ENCODE peak calls at places on chromosomes 13 and 19, in four cellular contexts. N is NCI-H774, K is thoracic aorta, V is T-helper 1 cell. D is an unnamed sample.

GRCh38 chr19:54660967-54661366 is 1.8 kb upstream of the LILRB4 start:
- DNase-seq in N (no peak), K (no peak), V (no peak), D (no peak)

GRCh38 chr13:113886561-113887112 is 22.8 kb upstream of the GAS6 start:
- DNase-seq in N (no peak), K (no peak), V (no peak), D (no peak)

GRCh38 chr19:42018503-42019193 is 24.6 kb upstream of the ATP1A3 start:
- DNase-seq in N (no peak), K (no peak), V (no peak), D (no peak)

GRCh38 chr19:1411255-1412191 is 4.1 kb downstream of the DAZAP1 start:
- DNase-seq in N (no peak), K (peak; percentile 24), V (no peak), D (peak; percentile 67)

GRCh38 chr13:73741111-73741510 is 393.1 kb downstream of the KLF12 start:
- DNase-seq in N (no peak), K (no peak), V (no peak), D (no peak)

GRCh38 chr13:99577934-99578917 is 77.0 kb downstream of the TM9SF2 start:
- DNase-seq in N (no peak), K (no peak), V (no peak), D (no peak)

GRCh38 chr19:3784607-3785463 is 1.3 kb downstream of the MATK start:
- DNase-seq in N (no peak), K (no peak), V (no peak), D (no peak)

GRCh38 chr13:114143806-114144605 is 11.6 kb upstream of the RASA3 start:
- DNase-seq in N (no peak), K (no peak), V (no peak), D (no peak)

GRCh38 chr13:92354583-92354982 is 872.0 kb upstream of the GPC6 start:
- DNase-seq in N (no peak), K (no peak), V (no peak), D (no peak)